ENCODE peak calls at places on chromosomes 6 and 20, in four cellular contexts. J is fibroblast of lung; M is endothelial cell of umbilical vein; U is CD8-positive, alpha-beta memory T cell. D is an unnamed sample. For H3K9me3, the result is how much of the 10 kb centered on the place peaks cover.

GRCh38 chr20:41316602-41317535 is 662 bp downstream of the ZHX3 start:
- DNase-seq in J (peak), M (peak), U (no peak), D (peak)

GRCh38 chr20:31633339-31633914 is 4.3 kb upstream of the COX4I2 start:
- DNase-seq in J (peak), M (no peak), U (no peak), D (no peak)

GRCh38 chr6:76852776-76853175 is 610.5 kb downstream of the HTR1B start:
- DNase-seq in J (no peak), M (peak), U (no peak), D (no peak)

GRCh38 chr6:150992682-150993081 is 127.2 kb downstream of the MTHFD1L start:
- DNase-seq in J (no peak), M (no peak), U (no peak), D (no peak)

GRCh38 chr6:56350857-56351256 is 103.5 kb upstream of the COL21A1 start:
- DNase-seq in J (no peak), M (no peak), U (no peak), D (no peak)

GRCh38 chr6:108561742-108562502 is 1.2 kb downstream of the FOXO3 start:
- DNase-seq in J (no peak), M (peak), U (no peak), D (no peak)

GRCh38 chr6:136067731-136068341 is 182.3 kb downstream of the MTFR2 start:
- DNase-seq in J (peak), M (peak), U (no peak), D (no peak)

GRCh38 chr6:118530942-118531341 is 17.2 kb upstream of the PLN start:
- DNase-seq in J (no peak), M (no peak), U (no peak), D (no peak)

GRCh38 chr6:148928811-148929210 is 182.0 kb downstream of the UST start:
- DNase-seq in J (no peak), M (no peak), U (no peak), D (no peak)

GRCh38 chr20:64022671-64023070 is 13.3 kb upstream of the C20orf204 start:
- DNase-seq in J (no peak), M (no peak), U (no peak), D (no peak)

DNA sequence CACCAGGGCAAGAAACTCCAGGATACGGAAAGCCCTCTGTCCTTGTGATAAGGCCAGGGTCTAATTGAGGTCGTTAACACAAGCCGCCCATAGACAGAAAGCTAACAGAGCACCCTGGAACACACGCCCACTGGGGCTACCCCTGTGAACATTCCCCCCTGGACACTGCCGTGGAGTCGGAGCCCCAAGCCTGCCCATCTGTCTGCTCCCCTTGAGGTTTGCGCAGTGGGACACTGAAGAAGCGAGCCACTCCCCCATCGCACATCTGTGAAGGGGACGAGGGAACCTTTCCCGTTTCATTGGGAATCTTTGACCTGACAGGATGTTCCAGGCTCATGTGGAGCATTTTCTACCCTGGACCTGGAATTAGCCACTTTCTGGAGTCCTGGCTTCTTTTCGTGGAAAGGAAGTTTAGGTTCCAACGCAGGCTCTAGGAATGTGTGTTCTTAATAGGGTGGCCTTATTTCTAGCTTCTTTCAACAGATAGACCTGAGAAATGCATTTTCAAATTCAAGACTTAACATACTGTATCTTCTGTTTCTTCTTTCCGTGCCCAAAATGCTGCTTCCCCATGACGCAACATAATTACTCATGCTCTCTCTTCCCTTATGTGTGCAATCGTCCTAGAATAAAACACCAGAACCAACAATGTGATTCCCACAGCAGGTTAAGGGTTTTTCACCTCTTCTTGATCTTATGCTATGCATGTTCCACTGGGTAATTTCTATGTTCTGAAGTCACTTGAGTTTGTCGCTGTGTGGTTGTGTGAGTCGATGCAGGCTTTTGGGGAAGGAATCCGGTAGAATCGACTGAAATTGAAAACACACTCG is 161.1 kb downstream of the ERMARD start:
- DNase-seq in J (no peak), M (no peak), U (no peak), D (no peak)
- H3K9me3 ChIP-seq in J (under half), M (under half), U (under half), D (under half)

GRCh38 chr6:166562726-166563125 is 23.8 kb downstream of the RAMACL start:
- DNase-seq in J (no peak), M (no peak), U (no peak), D (no peak)
- H3K9me3 ChIP-seq in J (under half), M (under half), U (under half), D (under half)

DNA sequence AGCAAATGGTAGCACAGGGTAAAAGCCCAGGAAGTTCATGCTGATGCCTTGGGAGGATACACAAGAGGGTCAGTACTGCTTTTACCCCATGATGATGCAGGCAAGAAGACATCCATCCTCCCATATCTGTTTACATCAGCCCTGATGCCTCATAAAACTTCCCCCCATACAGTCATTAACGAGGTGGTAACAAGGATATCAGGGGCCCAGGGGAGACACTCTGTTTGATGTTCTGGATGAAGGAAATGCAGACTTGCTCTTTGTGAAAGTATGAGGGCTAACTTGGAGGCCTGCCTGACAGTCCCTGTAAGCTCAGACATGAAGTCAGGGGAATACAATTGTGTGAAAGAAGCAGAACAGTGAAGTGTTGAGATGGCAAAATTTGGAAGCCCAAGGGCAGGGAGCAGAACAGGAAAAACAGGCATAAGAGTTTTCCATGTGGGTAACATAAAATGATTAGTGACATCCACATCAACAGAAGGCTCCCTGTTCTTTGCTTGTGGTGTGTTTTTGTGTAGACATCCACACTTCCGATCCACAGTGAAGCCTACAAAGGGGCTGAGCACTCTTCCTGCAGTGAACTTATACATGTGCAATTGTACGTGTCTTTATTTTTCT is 813.4 kb downstream of the MAFB start:
- DNase-seq in J (no peak), M (no peak), U (no peak), D (no peak)
- H3K9me3 ChIP-seq in J (under half), M (under half), U (under half), D (under half)

GRCh38 chr6:169932491-169932890 is 181.1 kb downstream of the ERMARD start:
- DNase-seq in J (no peak), M (no peak), U (no peak), D (no peak)

GRCh38 chr6:169933251-169933821 is 181.9 kb downstream of the ERMARD start:
- DNase-seq in J (no peak), M (no peak), U (no peak), D (no peak)

GRCh38 chr6:169933839-169934698 is 182.6 kb downstream of the ERMARD start:
- DNase-seq in J (peak), M (peak), U (no peak), D (no peak)

GRCh38 chr6:169930799-169931198 is 179.4 kb downstream of the ERMARD start:
- DNase-seq in J (no peak), M (no peak), U (no peak), D (no peak)

DNA sequence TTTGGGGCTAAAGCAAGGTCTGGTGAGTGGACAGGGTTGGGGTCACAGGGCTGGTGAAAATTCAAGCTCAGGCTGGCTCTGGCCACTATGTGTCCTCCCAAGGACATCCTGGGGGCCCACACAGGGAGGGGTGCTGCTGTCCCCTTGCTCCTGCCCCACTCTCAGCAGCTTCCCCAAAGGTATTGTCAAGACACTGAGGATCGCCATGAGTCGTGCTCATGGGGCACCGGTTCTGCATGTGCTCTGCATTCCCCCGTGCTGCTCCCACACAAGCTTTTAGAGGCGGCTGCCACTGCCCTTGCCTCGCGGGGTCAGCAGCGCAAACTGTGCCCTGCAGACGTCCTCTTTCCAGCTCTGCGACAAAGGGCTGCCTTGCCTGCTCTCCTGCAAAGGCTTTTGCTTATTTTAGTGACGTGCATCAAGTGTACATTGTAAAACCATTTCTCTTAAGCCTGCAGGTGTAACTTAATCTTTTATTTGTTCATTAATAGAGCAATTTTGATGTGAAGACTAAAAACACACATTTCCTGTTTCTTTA is 179.9 kb downstream of the ERMARD start:
- DNase-seq in J (no peak), M (no peak), U (no peak), D (no peak)
- H3K9me3 ChIP-seq in J (under half), M (under half), U (under half), D (under half)